ENCODE peak calls at places on chromosome 22, in six cellular contexts. One of them, this sample, is unnamed. For H3K36me3 and H4K20me1, the result is how much of the 10 kb centered on the place peaks cover.

GRCh38 chr22:37303821-37304274 is 21.5 kb downstream of the CYTH4 start:
- DNase-seq in GM23248: peak
- DNase-seq in PC-3: peak
- DNase-seq in neural progenitor cell: no peak
- DNase-seq in K562: peak
- DNase-seq in GM23338: no peak
- DNase-seq in this sample: peak

GRCh38 chr22:50085211-50085999 is at the start of gene MLC1:
- DNase-seq in GM23338: no peak
- DNase-seq in PC-3: no peak
- DNase-seq in K562: no peak
- DNase-seq in GM23248: no peak
- DNase-seq in neural progenitor cell: no peak
- DNase-seq in this sample: peak

GRCh38 chr22:39946571-39947407 is 13.4 kb upstream of the TMA7B start:
- DNase-seq in K562: peak
- DNase-seq in GM23248: no peak
- DNase-seq in PC-3: no peak
- DNase-seq in GM23338: no peak
- DNase-seq in neural progenitor cell: no peak
- DNase-seq in this sample: no peak

GRCh38 chr22:42991010-42991651 is 23.8 kb downstream of the PACSIN2 start:
- DNase-seq in neural progenitor cell: no peak
- DNase-seq in PC-3: peak
- DNase-seq in K562: no peak
- DNase-seq in GM23338: no peak
- DNase-seq in GM23248: peak
- DNase-seq in this sample: peak

GRCh38 chr22:27825174-27825573 is 23.6 kb upstream of the MN1 start:
- DNase-seq in GM23248: no peak
- DNase-seq in K562: peak
- DNase-seq in neural progenitor cell: no peak
- DNase-seq in GM23338: peak
- DNase-seq in PC-3: no peak
- DNase-seq in this sample: no peak

GRCh38 chr22:45548991-45549736 is 46.5 kb downstream of the FBLN1 start:
- DNase-seq in GM23338: peak
- DNase-seq in GM23248: peak
- DNase-seq in PC-3: peak
- DNase-seq in K562: peak
- DNase-seq in neural progenitor cell: peak
- DNase-seq in this sample: peak

GRCh38 chr22:35555351-35555915 is 14.8 kb downstream of the RASD2 start:
- DNase-seq in neural progenitor cell: no peak
- DNase-seq in K562: no peak
- DNase-seq in GM23338: no peak
- DNase-seq in GM23248: peak
- DNase-seq in PC-3: no peak
- DNase-seq in this sample: peak

GRCh38 chr22:30824096-30824495 is 129.4 kb downstream of the OSBP2 start:
- DNase-seq in PC-3: no peak
- DNase-seq in GM23248: no peak
- DNase-seq in GM23338: no peak
- DNase-seq in K562: no peak
- DNase-seq in neural progenitor cell: no peak
- DNase-seq in this sample: no peak

GRCh38 chr22:36480941-36481392 is 473 bp downstream of the TXN2 start:
- DNase-seq in neural progenitor cell: no peak
- DNase-seq in GM23338: no peak
- DNase-seq in PC-3: no peak
- DNase-seq in K562: no peak
- DNase-seq in GM23248: no peak
- DNase-seq in this sample: no peak

GRCh38 chr22:44369241-44369652 is 56.5 kb upstream of the SHISAL1 start:
- DNase-seq in GM23248: no peak
- DNase-seq in neural progenitor cell: peak
- DNase-seq in GM23338: peak
- DNase-seq in K562: no peak
- DNase-seq in PC-3: no peak
- DNase-seq in this sample: no peak

GRCh38 chr22:24571266-24571665 is 15.5 kb downstream of the SNRPD3 start:
- DNase-seq in neural progenitor cell: no peak
- DNase-seq in GM23338: no peak
- DNase-seq in PC-3: no peak
- DNase-seq in K562: no peak
- DNase-seq in GM23248: no peak
- DNase-seq in this sample: no peak
- H3K36me3 ChIP-seq in neural progenitor cell: under half
- H3K36me3 ChIP-seq in GM23338: half or more
- H3K36me3 ChIP-seq in PC-3: under half
- H3K36me3 ChIP-seq in K562: half or more
- H3K36me3 ChIP-seq in GM23248: under half
- H3K36me3 ChIP-seq in this sample: under half

DNA sequence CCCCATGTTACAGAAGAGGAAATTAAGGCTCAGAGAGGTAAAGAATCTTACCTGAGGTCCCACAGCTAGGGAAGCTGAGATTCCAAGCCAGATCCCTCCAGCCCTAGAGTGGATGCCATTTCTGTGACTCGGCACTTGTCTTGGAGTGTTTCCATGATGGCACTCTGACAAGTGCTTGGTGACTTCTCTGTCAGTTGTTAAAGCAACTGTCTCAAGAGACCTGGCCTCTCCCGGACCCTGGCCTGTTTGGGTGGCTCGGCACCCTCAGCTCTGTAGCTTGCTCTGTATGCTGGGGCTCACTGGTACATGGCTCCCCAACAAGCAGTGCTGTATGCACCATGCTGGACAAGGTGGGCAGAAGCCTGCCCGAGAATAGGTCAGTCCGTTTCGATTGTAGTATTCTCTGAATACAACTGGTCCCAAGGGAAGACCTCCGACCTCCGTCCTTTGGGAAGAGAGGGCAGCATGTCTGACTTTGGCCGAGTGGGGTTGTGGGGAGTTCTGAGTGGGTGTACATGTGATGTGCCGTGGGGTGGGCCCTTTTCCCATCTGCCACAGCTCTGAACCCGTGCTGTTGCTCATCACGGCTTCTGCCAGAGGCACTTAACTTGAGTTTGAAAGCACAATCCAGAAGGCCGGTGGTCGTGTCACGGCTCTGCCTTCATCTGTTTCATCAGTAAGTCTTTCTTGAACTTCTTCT is 12.4 kb downstream of the ACO2 start:
- DNase-seq in GM23338: no peak
- DNase-seq in K562: no peak
- DNase-seq in GM23248: peak
- DNase-seq in PC-3: peak
- DNase-seq in neural progenitor cell: no peak
- DNase-seq in this sample: peak
- H4K20me1 ChIP-seq in GM23338: under half
- H4K20me1 ChIP-seq in K562: under half
- H4K20me1 ChIP-seq in GM23248: under half
- H4K20me1 ChIP-seq in PC-3: under half
- H4K20me1 ChIP-seq in neural progenitor cell: under half
- H4K20me1 ChIP-seq in this sample: under half

GRCh38 chr22:47034905-47035419 is 272.5 kb downstream of the TBC1D22A start:
- DNase-seq in PC-3: no peak
- DNase-seq in GM23338: no peak
- DNase-seq in GM23248: no peak
- DNase-seq in neural progenitor cell: no peak
- DNase-seq in K562: no peak
- DNase-seq in this sample: no peak

GRCh38 chr22:47036936-47037485 is 274.6 kb downstream of the TBC1D22A start:
- DNase-seq in neural progenitor cell: no peak
- DNase-seq in K562: no peak
- DNase-seq in GM23248: no peak
- DNase-seq in PC-3: no peak
- DNase-seq in GM23338: no peak
- DNase-seq in this sample: no peak

GRCh38 chr22:47035443-47035881 is 273.0 kb downstream of the TBC1D22A start:
- DNase-seq in GM23248: peak
- DNase-seq in neural progenitor cell: no peak
- DNase-seq in PC-3: no peak
- DNase-seq in GM23338: no peak
- DNase-seq in K562: no peak
- DNase-seq in this sample: peak

GRCh38 chr22:47038206-47038835 is 275.9 kb downstream of the TBC1D22A start:
- DNase-seq in GM23338: no peak
- DNase-seq in neural progenitor cell: no peak
- DNase-seq in PC-3: no peak
- DNase-seq in GM23248: no peak
- DNase-seq in K562: no peak
- DNase-seq in this sample: no peak

DNA sequence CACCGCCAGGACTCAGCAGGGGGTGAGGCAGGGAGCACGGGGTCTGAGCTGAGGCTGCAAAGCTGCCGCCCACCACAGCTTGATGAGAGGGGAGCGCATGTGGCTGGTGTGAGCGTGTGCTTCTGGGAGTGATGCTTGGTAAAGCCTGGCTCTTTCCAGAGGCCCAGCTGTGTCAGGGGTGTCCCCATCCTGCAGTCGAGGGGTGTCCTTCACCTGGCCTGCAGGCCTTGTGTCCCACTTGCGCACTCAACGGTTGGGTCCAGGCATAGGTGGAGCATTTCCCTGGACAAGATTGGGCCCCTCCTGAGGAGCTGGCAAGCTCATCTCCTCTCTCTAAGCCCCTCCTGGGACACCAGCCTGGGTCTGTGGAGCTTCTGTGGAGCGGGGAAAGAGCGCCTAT is 273.9 kb downstream of the TBC1D22A start:
- DNase-seq in PC-3: no peak
- DNase-seq in neural progenitor cell: no peak
- DNase-seq in K562: no peak
- DNase-seq in GM23248: no peak
- DNase-seq in GM23338: no peak
- DNase-seq in this sample: no peak
- H3K4me3 ChIP-seq in PC-3: no peak
- H3K4me3 ChIP-seq in neural progenitor cell: no peak
- H3K4me3 ChIP-seq in K562: no peak
- H3K4me3 ChIP-seq in GM23248: no peak
- H3K4me3 ChIP-seq in GM23338: no peak
- H3K4me3 ChIP-seq in this sample: no peak

DNA sequence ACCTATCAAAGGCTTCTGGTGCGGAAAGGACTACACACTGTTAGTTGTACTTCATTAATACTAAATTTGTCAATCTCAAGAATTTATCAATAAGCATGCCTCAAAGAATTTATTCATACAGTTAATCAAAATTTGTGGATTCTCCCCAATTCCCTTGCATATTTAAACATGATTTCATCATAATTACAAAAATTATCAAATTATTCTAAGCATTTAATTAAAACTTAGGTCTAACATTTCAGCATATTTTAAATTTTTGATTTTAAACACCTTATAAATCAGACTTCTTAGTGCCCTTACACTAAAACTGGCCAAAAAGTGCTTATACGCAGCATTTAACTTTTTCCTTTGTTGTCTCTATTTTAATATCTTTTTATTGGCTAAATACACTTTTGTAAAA is 13.8 kb upstream of the SERPIND1 start:
- DNase-seq in GM23248: no peak
- DNase-seq in neural progenitor cell: no peak
- DNase-seq in K562: no peak
- DNase-seq in PC-3: no peak
- DNase-seq in GM23338: no peak
- DNase-seq in this sample: no peak
- H3K36me3 ChIP-seq in GM23248: under half
- H3K36me3 ChIP-seq in neural progenitor cell: under half
- H3K36me3 ChIP-seq in K562: half or more
- H3K36me3 ChIP-seq in PC-3: under half
- H3K36me3 ChIP-seq in GM23338: under half
- H3K36me3 ChIP-seq in this sample: under half

GRCh38 chr22:32858957-32859356 is 57.5 kb downstream of the TIMP3 start:
- DNase-seq in K562: no peak
- DNase-seq in GM23248: peak
- DNase-seq in PC-3: no peak
- DNase-seq in GM23338: no peak
- DNase-seq in neural progenitor cell: no peak
- DNase-seq in this sample: no peak
- H4K20me1 ChIP-seq in K562: under half
- H4K20me1 ChIP-seq in GM23248: under half
- H4K20me1 ChIP-seq in PC-3: under half
- H4K20me1 ChIP-seq in GM23338: under half
- H4K20me1 ChIP-seq in neural progenitor cell: under half
- H4K20me1 ChIP-seq in this sample: under half

This sample was measured in fibroblast of lung.